ENCODE peak calls at places on chromosomes 12 and 14, in six cellular contexts. T is neural crest cell, C is IMR-90, X is right atrium auricular region, Z is PC-3, G is cardiac fibroblast. J is an unnamed sample.

GRCh38 chr12:5076761-5077160 is 33.1 kb downstream of the KCNA5 start:
- DNase-seq in C (no peak), G (no peak), T (no peak), X (no peak), Z (no peak), J (no peak)

GRCh38 chr12:129558036-129558435 is 345.8 kb downstream of the TMEM132D start:
- DNase-seq in X (no peak), G (no peak), C (no peak), Z (no peak), T (no peak), J (no peak)

GRCh38 chr14:60734465-60735242 is at the start of gene MNAT1:
- DNase-seq in X (peak; percentile 81), G (peak; percentile 91), Z (peak; percentile 95), C (peak; percentile 88), T (peak; percentile 73), J (no peak)

GRCh38 chr12:9340422-9341259 is 132.4 kb upstream of the PZP start:
- DNase-seq in X (no peak), G (peak; percentile 40), Z (no peak), C (peak; percentile 92), T (no peak), J (no peak)

GRCh38 chr14:91511014-91511466 is 930 bp upstream of the PPP4R3A start:
- DNase-seq in Z (peak; percentile 15), T (no peak), C (peak; percentile 23), X (no peak), G (no peak), J (no peak)

GRCh38 chr12:25694072-25694471 is 141.0 kb upstream of the LMNTD1 start:
- DNase-seq in G (peak; percentile 94), X (peak; percentile 84), T (no peak), C (peak; percentile 85), Z (peak; percentile 83), J (no peak)

GRCh38 chr12:57810450-57810849 is 8.1 kb downstream of the AVIL start:
- DNase-seq in T (no peak), Z (peak; percentile 88), X (no peak), G (peak; percentile 78), C (peak; percentile 73), J (no peak)

GRCh38 chr12:20007331-20007730 is 361.0 kb upstream of the PDE3A start:
- DNase-seq in G (peak; percentile 32), Z (no peak), C (peak; percentile 21), X (no peak), T (no peak), J (no peak)

GRCh38 chr14:104280085-104280901 is 141.9 kb downstream of the KIF26A start:
- DNase-seq in T (no peak), X (no peak), G (no peak), Z (no peak), C (no peak), J (no peak)

GRCh38 chr14:60102389-60102788 is 10.7 kb downstream of the PCNX4 start:
- DNase-seq in G (peak; percentile 91), X (no peak), Z (peak; percentile 73), C (peak; percentile 91), T (no peak), J (no peak)

GRCh38 chr14:54555651-54556050 is 11.3 kb upstream of the SAMD4A start:
- DNase-seq in X (no peak), C (no peak), G (no peak), Z (peak; percentile 51), T (no peak), J (no peak)

GRCh38 chr12:120984351-120984898 is 6.1 kb downstream of the HNF1A start:
- DNase-seq in C (no peak), G (no peak), T (no peak), Z (no peak), X (no peak), J (no peak)

GRCh38 chr12:75488553-75488952 is 8.0 kb downstream of the GLIPR1 start:
- DNase-seq in X (no peak), Z (peak; percentile 46), C (peak; percentile 56), T (no peak), G (peak; percentile 71), J (no peak)

GRCh38 chr12:28963554-28963953 is 185.5 kb upstream of the FAR2 start:
- DNase-seq in T (no peak), Z (peak; percentile 95), X (no peak), G (peak; percentile 80), C (peak; percentile 54), J (no peak)

GRCh38 chr12:72134934-72135333 is 137.2 kb upstream of the TRHDE start:
- DNase-seq in G (no peak), T (no peak), C (no peak), X (no peak), Z (no peak), J (no peak)

GRCh38 chr14:92646952-92647461 is 101.4 kb downstream of the LGMN start:
- DNase-seq in G (peak; percentile 76), Z (peak; percentile 88), X (no peak), C (peak; percentile 94), T (no peak), J (no peak)

GRCh38 chr12:47032644-47033043 is 46.8 kb upstream of the PCED1B start:
- DNase-seq in C (peak; percentile 77), X (no peak), G (peak; percentile 84), T (no peak), Z (peak; percentile 78), J (no peak)

GRCh38 chr12:120787889-120788288 is 62.3 kb downstream of the ACADS start:
- DNase-seq in Z (no peak), T (no peak), C (no peak), X (no peak), G (no peak), J (no peak)

GRCh38 chr14:23910081-23910875 is 43.3 kb upstream of the DHRS4 start:
- DNase-seq in Z (peak; percentile 79), T (peak; percentile 50), X (no peak), G (peak; percentile 68), C (peak; percentile 48), J (no peak)

GRCh38 chr14:23916446-23916845 is 37.1 kb upstream of the DHRS4 start:
- DNase-seq in X (peak; percentile 54), T (no peak), C (no peak), G (no peak), Z (no peak), J (no peak)

GRCh38 chr14:23915559-23915958 is 38.0 kb upstream of the DHRS4 start:
- DNase-seq in X (peak; percentile 9), T (no peak), C (no peak), G (no peak), Z (no peak), J (peak; percentile 10)

GRCh38 chr14:23916038-23916437 is 37.5 kb upstream of the DHRS4 start:
- DNase-seq in T (no peak), Z (no peak), G (no peak), C (no peak), X (no peak), J (no peak)

DNA sequence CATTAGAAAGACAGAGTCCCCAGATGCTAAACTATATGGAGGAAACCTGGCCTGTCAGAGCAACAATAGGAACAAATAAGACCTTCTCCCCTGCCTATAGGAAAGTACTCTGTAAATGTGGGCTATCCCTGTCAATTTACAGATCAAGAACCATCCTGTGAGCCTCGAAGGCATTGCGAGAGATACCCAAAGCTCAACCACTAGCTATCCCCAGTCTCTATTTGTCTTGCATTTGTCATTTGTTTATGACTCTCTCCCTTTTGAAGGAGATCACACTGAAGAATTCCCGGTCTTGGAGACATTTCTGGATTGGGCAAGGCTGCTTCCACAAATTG is 42.7 kb upstream of the DHRS4 start:
- DNase-seq in C (no peak), Z (no peak), X (no peak), G (no peak), T (no peak), J (peak; percentile 86)
- TF ChIP-seq CTCF in C (no peak), Z (no peak), X (no peak), G (no peak), T (no peak), J (no peak)

GRCh38 chr12:132194056-132194455 is 49.8 kb downstream of the NOC4L start:
- DNase-seq in Z (no peak), C (no peak), G (peak; percentile 19), T (no peak), X (no peak), J (no peak)
- TF ChIP-seq CTCF in Z (peak; percentile 54), C (no peak), G (peak; percentile 43), T (peak; percentile 48), X (no peak), J (no peak)

GRCh38 chr12:30797689-30798088 is 42.9 kb upstream of the CAPRIN2 start:
- DNase-seq in Z (no peak), G (peak; percentile 8), X (no peak), T (no peak), C (no peak), J (no peak)
- TF ChIP-seq CTCF in Z (peak; percentile 21), G (no peak), X (no peak), T (no peak), C (no peak), J (no peak)

DNA sequence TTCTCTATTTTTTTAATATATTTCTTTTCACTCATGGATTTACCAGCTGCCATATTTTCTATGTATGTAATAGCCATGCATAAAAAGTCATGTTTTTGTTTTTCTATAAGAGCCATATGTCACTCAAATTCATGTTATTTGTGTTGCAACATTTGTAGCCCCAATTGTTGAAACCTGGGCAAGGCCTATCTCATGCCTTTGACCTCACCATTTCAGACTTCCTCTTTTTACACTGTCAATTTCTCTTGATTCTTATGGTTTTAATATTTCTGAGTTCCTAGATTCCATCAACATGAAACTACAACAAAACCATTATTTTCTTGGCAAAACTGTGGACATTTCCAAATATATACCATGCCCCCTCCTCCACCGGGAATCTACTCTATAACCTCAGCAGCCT is 647.5 kb downstream of the C12orf50 start:
- DNase-seq in X (no peak), G (no peak), C (no peak), Z (no peak), T (no peak), J (no peak)
- TF ChIP-seq CTCF in X (no peak), G (no peak), C (no peak), Z (no peak), T (no peak), J (no peak)

GRCh38 chr14:36662543-36663403 is 1.1 kb downstream of the PAX9 start:
- DNase-seq in T (no peak), Z (peak; percentile 69), X (no peak), G (no peak), C (no peak), J (no peak)
- TF ChIP-seq CTCF in T (peak; percentile 54), Z (no peak), X (no peak), G (no peak), C (no peak), J (no peak)